ENCODE peak calls at places on chromosome 17, in nine cellular contexts. One of them, this sample, is unnamed.

GRCh38 chr17:83118071-83118841 is 38.8 kb downstream of the METRNL start:
- DNase-seq in osteocyte: no peak
- DNase-seq in progenitor cell of endocrine pancreas: no peak
- DNase-seq in AG20443: no peak
- DNase-seq in left ventricle myocardium inferior: peak; percentile 9
- DNase-seq in NB4: no peak
- DNase-seq in Calu3: no peak
- DNase-seq in effector memory CD4-positive, alpha-beta T cell: no peak
- DNase-seq in cardiac muscle cell: no peak
- DNase-seq in this sample: no peak

GRCh38 chr17:63538693-63539595 is 11.3 kb upstream of the DCAF7 start:
- DNase-seq in cardiac muscle cell: no peak
- DNase-seq in left ventricle myocardium inferior: no peak
- DNase-seq in NB4: no peak
- DNase-seq in Calu3: no peak
- DNase-seq in progenitor cell of endocrine pancreas: no peak
- DNase-seq in AG20443: no peak
- DNase-seq in osteocyte: no peak
- DNase-seq in effector memory CD4-positive, alpha-beta T cell: no peak
- DNase-seq in this sample: no peak

GRCh38 chr17:47902039-47902744 is 6.2 kb downstream of the SP2 start:
- DNase-seq in cardiac muscle cell: no peak
- DNase-seq in progenitor cell of endocrine pancreas: no peak
- DNase-seq in AG20443: no peak
- DNase-seq in Calu3: no peak
- DNase-seq in osteocyte: no peak
- DNase-seq in NB4: no peak
- DNase-seq in left ventricle myocardium inferior: no peak
- DNase-seq in effector memory CD4-positive, alpha-beta T cell: no peak
- DNase-seq in this sample: no peak

GRCh38 chr17:2815781-2816185 is 19.5 kb downstream of the RAP1GAP2 start:
- DNase-seq in cardiac muscle cell: peak; percentile 20
- DNase-seq in effector memory CD4-positive, alpha-beta T cell: no peak
- DNase-seq in Calu3: no peak
- DNase-seq in osteocyte: no peak
- DNase-seq in NB4: no peak
- DNase-seq in AG20443: no peak
- DNase-seq in progenitor cell of endocrine pancreas: no peak
- DNase-seq in left ventricle myocardium inferior: no peak
- DNase-seq in this sample: no peak

GRCh38 chr17:81371910-81372760 is 23.1 kb upstream of the BAHCC1 start:
- DNase-seq in cardiac muscle cell: peak; percentile 71
- DNase-seq in osteocyte: no peak
- DNase-seq in AG20443: peak; percentile 75
- DNase-seq in effector memory CD4-positive, alpha-beta T cell: no peak
- DNase-seq in Calu3: peak; percentile 34
- DNase-seq in left ventricle myocardium inferior: peak; percentile 71
- DNase-seq in progenitor cell of endocrine pancreas: no peak
- DNase-seq in NB4: peak; percentile 51
- DNase-seq in this sample: peak; percentile 25

GRCh38 chr17:34902761-34903325 is 58.4 kb downstream of the CCT6B start:
- DNase-seq in cardiac muscle cell: no peak
- DNase-seq in progenitor cell of endocrine pancreas: no peak
- DNase-seq in AG20443: no peak
- DNase-seq in left ventricle myocardium inferior: no peak
- DNase-seq in effector memory CD4-positive, alpha-beta T cell: no peak
- DNase-seq in Calu3: no peak
- DNase-seq in osteocyte: peak; percentile 59
- DNase-seq in NB4: no peak
- DNase-seq in this sample: no peak

GRCh38 chr17:70050192-70050591 is 24.8 kb upstream of the KCNJ16 start:
- DNase-seq in effector memory CD4-positive, alpha-beta T cell: no peak
- DNase-seq in NB4: no peak
- DNase-seq in progenitor cell of endocrine pancreas: no peak
- DNase-seq in left ventricle myocardium inferior: no peak
- DNase-seq in AG20443: no peak
- DNase-seq in osteocyte: no peak
- DNase-seq in cardiac muscle cell: no peak
- DNase-seq in Calu3: no peak
- DNase-seq in this sample: no peak

GRCh38 chr17:59441459-59442096 is 110.1 kb downstream of the YPEL2 start:
- DNase-seq in Calu3: no peak
- DNase-seq in NB4: no peak
- DNase-seq in left ventricle myocardium inferior: no peak
- DNase-seq in AG20443: no peak
- DNase-seq in effector memory CD4-positive, alpha-beta T cell: no peak
- DNase-seq in osteocyte: no peak
- DNase-seq in cardiac muscle cell: no peak
- DNase-seq in progenitor cell of endocrine pancreas: no peak
- DNase-seq in this sample: no peak

GRCh38 chr17:77212833-77213777 is 72.3 kb downstream of the SEC14L1 start:
- DNase-seq in effector memory CD4-positive, alpha-beta T cell: no peak
- DNase-seq in Calu3: no peak
- DNase-seq in NB4: no peak
- DNase-seq in osteocyte: no peak
- DNase-seq in cardiac muscle cell: peak; percentile 42
- DNase-seq in left ventricle myocardium inferior: no peak
- DNase-seq in progenitor cell of endocrine pancreas: no peak
- DNase-seq in AG20443: no peak
- DNase-seq in this sample: no peak

GRCh38 chr17:80261159-80261894 is 675 bp downstream of the RNF213 start:
- DNase-seq in Calu3: peak; percentile 69
- DNase-seq in effector memory CD4-positive, alpha-beta T cell: peak; percentile 62
- DNase-seq in osteocyte: no peak
- DNase-seq in left ventricle myocardium inferior: peak; percentile 49
- DNase-seq in cardiac muscle cell: peak; percentile 51
- DNase-seq in progenitor cell of endocrine pancreas: peak; percentile 42
- DNase-seq in AG20443: peak; percentile 45
- DNase-seq in NB4: peak; percentile 71
- DNase-seq in this sample: peak; percentile 71

GRCh38 chr17:40445769-40446468 is 2.7 kb downstream of the IGFBP4 start:
- DNase-seq in left ventricle myocardium inferior: no peak
- DNase-seq in cardiac muscle cell: no peak
- DNase-seq in AG20443: no peak
- DNase-seq in progenitor cell of endocrine pancreas: no peak
- DNase-seq in osteocyte: no peak
- DNase-seq in effector memory CD4-positive, alpha-beta T cell: no peak
- DNase-seq in Calu3: peak; percentile 61
- DNase-seq in NB4: no peak
- DNase-seq in this sample: peak; percentile 30

GRCh38 chr17:59277031-59277430 is 54.4 kb upstream of the YPEL2 start:
- DNase-seq in Calu3: no peak
- DNase-seq in progenitor cell of endocrine pancreas: no peak
- DNase-seq in effector memory CD4-positive, alpha-beta T cell: no peak
- DNase-seq in NB4: no peak
- DNase-seq in osteocyte: no peak
- DNase-seq in cardiac muscle cell: no peak
- DNase-seq in left ventricle myocardium inferior: no peak
- DNase-seq in AG20443: no peak
- DNase-seq in this sample: no peak